ENCODE peak calls at places on chromosomes 16 and 17, in five cellular contexts. One of them, this sample, is unnamed. For H3K4me1, the result is how much of the 10 kb centered on the place peaks cover.

GRCh38 chr16:56424791-56425438 is 430 bp downstream of the AMFR start:
- DNase-seq in mesendoderm: peak
- DNase-seq in H1: peak
- DNase-seq in IMR-90: no peak
- DNase-seq in neuronal stem cell: peak
- DNase-seq in this sample: peak

GRCh38 chr17:33964344-33964979 is 290.6 kb upstream of the CCL2 start:
- DNase-seq in mesendoderm: peak
- DNase-seq in H1: no peak
- DNase-seq in IMR-90: no peak
- DNase-seq in neuronal stem cell: no peak
- DNase-seq in this sample: no peak

GRCh38 chr16:81473561-81473960 is 29.0 kb downstream of the CMIP start:
- DNase-seq in mesendoderm: no peak
- DNase-seq in H1: no peak
- DNase-seq in IMR-90: peak
- DNase-seq in neuronal stem cell: no peak
- DNase-seq in this sample: no peak

GRCh38 chr16:69310479-69311114 is 553 bp upstream of the VPS4A start:
- DNase-seq in mesendoderm: no peak
- DNase-seq in H1: no peak
- DNase-seq in IMR-90: no peak
- DNase-seq in neuronal stem cell: no peak
- DNase-seq in this sample: no peak

GRCh38 chr17:71184716-71185115 is 936.1 kb upstream of the SOX9 start:
- DNase-seq in mesendoderm: no peak
- DNase-seq in H1: no peak
- DNase-seq in IMR-90: no peak
- DNase-seq in neuronal stem cell: no peak
- DNase-seq in this sample: no peak

GRCh38 chr17:77109159-77110005 is 31.4 kb upstream of the SEC14L1 start:
- DNase-seq in mesendoderm: no peak
- DNase-seq in H1: no peak
- DNase-seq in IMR-90: no peak
- DNase-seq in neuronal stem cell: no peak
- DNase-seq in this sample: no peak

GRCh38 chr17:54451051-54451450 is 449.6 kb upstream of the TOM1L1 start:
- DNase-seq in mesendoderm: no peak
- DNase-seq in H1: no peak
- DNase-seq in IMR-90: no peak
- DNase-seq in neuronal stem cell: no peak
- DNase-seq in this sample: no peak

GRCh38 chr17:19747829-19748806 is at the start of gene ALDH3A1:
- DNase-seq in mesendoderm: no peak
- DNase-seq in H1: no peak
- DNase-seq in IMR-90: no peak
- DNase-seq in neuronal stem cell: no peak
- DNase-seq in this sample: no peak

GRCh38 chr17:21249911-21250703 is 3.1 kb downstream of the NATD1 start:
- DNase-seq in mesendoderm: no peak
- DNase-seq in H1: no peak
- DNase-seq in IMR-90: no peak
- DNase-seq in neuronal stem cell: no peak
- DNase-seq in this sample: no peak

GRCh38 chr17:83100853-83101391 is 21.5 kb downstream of the METRNL start:
- DNase-seq in mesendoderm: no peak
- DNase-seq in H1: no peak
- DNase-seq in IMR-90: no peak
- DNase-seq in neuronal stem cell: no peak
- DNase-seq in this sample: no peak

GRCh38 chr16:72923757-72924156 is 124.2 kb downstream of the ZFHX3 start:
- DNase-seq in mesendoderm: no peak
- DNase-seq in H1: no peak
- DNase-seq in IMR-90: no peak
- DNase-seq in neuronal stem cell: no peak
- DNase-seq in this sample: no peak

GRCh38 chr17:61672140-61672539 is 81.1 kb upstream of the NACA2 start:
- DNase-seq in mesendoderm: no peak
- DNase-seq in H1: no peak
- DNase-seq in IMR-90: no peak
- DNase-seq in neuronal stem cell: no peak
- DNase-seq in this sample: no peak

GRCh38 chr17:2050871-2051387 is 4.0 kb upstream of the HIC1 start:
- DNase-seq in mesendoderm: no peak
- DNase-seq in H1: peak
- DNase-seq in IMR-90: peak
- DNase-seq in neuronal stem cell: no peak
- DNase-seq in this sample: peak

GRCh38 chr17:73043686-73044581 is 48.6 kb downstream of the SLC39A11 start:
- DNase-seq in mesendoderm: no peak
- DNase-seq in H1: no peak
- DNase-seq in IMR-90: peak
- DNase-seq in neuronal stem cell: no peak
- DNase-seq in this sample: no peak

GRCh38 chr17:48025040-48025903 is 12.3 kb downstream of the COPZ2 start:
- DNase-seq in mesendoderm: peak
- DNase-seq in H1: peak
- DNase-seq in IMR-90: peak
- DNase-seq in neuronal stem cell: peak
- DNase-seq in this sample: peak

GRCh38 chr17:43530303-43531081 is 15.6 kb downstream of the ETV4 start:
- DNase-seq in mesendoderm: peak
- DNase-seq in H1: peak
- DNase-seq in IMR-90: peak
- DNase-seq in neuronal stem cell: peak
- DNase-seq in this sample: peak

GRCh38 chr16:56637814-56638750 is at the start of gene MT1A:
- DNase-seq in mesendoderm: peak
- DNase-seq in H1: peak
- DNase-seq in IMR-90: peak
- DNase-seq in neuronal stem cell: no peak
- DNase-seq in this sample: peak

GRCh38 chr17:48412841-48413240 is 17.2 kb downstream of the SKAP1 start:
- DNase-seq in mesendoderm: no peak
- DNase-seq in H1: no peak
- DNase-seq in IMR-90: no peak
- DNase-seq in neuronal stem cell: no peak
- DNase-seq in this sample: no peak

GRCh38 chr17:50564916-50565315 is 4.4 kb downstream of the CACNA1G start:
- DNase-seq in mesendoderm: peak
- DNase-seq in H1: no peak
- DNase-seq in IMR-90: peak
- DNase-seq in neuronal stem cell: no peak
- DNase-seq in this sample: peak

GRCh38 chr17:41494524-41494923 is 4.8 kb upstream of the KRT36 start:
- DNase-seq in mesendoderm: peak
- DNase-seq in H1: no peak
- DNase-seq in IMR-90: peak
- DNase-seq in neuronal stem cell: no peak
- DNase-seq in this sample: peak

GRCh38 chr17:38667787-38668122 is 7.0 kb downstream of the EPOP start:
- DNase-seq in mesendoderm: no peak
- DNase-seq in H1: no peak
- DNase-seq in IMR-90: no peak
- DNase-seq in neuronal stem cell: no peak
- DNase-seq in this sample: no peak

GRCh38 chr17:61205931-61206330 is 193.7 kb upstream of the TBX2 start:
- DNase-seq in mesendoderm: no peak
- DNase-seq in H1: no peak
- DNase-seq in IMR-90: peak
- DNase-seq in neuronal stem cell: no peak
- DNase-seq in this sample: peak

GRCh38 chr16:10971560-10971961 is 27.2 kb downstream of the CLEC16A start:
- DNase-seq in mesendoderm: peak
- DNase-seq in H1: no peak
- DNase-seq in IMR-90: peak
- DNase-seq in neuronal stem cell: peak
- DNase-seq in this sample: peak

GRCh38 chr17:81899514-81900166 is 2.4 kb upstream of the NPB start:
- DNase-seq in mesendoderm: no peak
- DNase-seq in H1: no peak
- DNase-seq in IMR-90: no peak
- DNase-seq in neuronal stem cell: no peak
- DNase-seq in this sample: no peak

DNA sequence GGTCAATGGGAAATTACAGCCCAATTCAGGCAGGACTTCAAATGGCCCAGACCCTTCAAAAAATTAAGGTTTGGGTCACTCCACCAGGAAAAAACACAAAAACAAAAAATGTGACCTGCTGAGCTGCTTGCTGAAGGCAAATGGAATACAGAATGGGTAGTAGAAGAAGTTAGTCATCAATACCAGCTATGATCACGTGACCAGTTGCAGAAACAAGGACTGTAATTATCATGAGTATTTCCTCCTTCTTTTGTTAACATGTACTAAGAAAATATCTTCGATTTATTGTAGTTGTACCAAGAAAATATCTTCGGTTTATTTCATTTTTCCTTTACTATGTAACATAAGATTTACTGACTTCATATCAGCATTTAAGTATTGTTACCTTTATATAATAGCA is 1183.6 kb downstream of the CDH8 start:
- DNase-seq in mesendoderm: no peak
- DNase-seq in H1: no peak
- DNase-seq in IMR-90: no peak
- DNase-seq in neuronal stem cell: no peak
- DNase-seq in this sample: no peak
- H2BK15ac ChIP-seq in mesendoderm: no peak
- H2BK15ac ChIP-seq in H1: no peak
- H2BK15ac ChIP-seq in IMR-90: no peak
- H2BK15ac ChIP-seq in neuronal stem cell: no peak
- H2BK15ac ChIP-seq in this sample: no peak

GRCh38 chr16:66844009-66844341 is 239 bp upstream of the CA7 start:
- DNase-seq in mesendoderm: no peak
- DNase-seq in H1: no peak
- DNase-seq in IMR-90: no peak
- DNase-seq in neuronal stem cell: no peak
- DNase-seq in this sample: no peak
- H3K4me3 ChIP-seq in mesendoderm: no peak
- H3K4me3 ChIP-seq in H1: peak
- H3K4me3 ChIP-seq in IMR-90: no peak
- H3K4me3 ChIP-seq in neuronal stem cell: peak
- H3K4me3 ChIP-seq in this sample: no peak

DNA sequence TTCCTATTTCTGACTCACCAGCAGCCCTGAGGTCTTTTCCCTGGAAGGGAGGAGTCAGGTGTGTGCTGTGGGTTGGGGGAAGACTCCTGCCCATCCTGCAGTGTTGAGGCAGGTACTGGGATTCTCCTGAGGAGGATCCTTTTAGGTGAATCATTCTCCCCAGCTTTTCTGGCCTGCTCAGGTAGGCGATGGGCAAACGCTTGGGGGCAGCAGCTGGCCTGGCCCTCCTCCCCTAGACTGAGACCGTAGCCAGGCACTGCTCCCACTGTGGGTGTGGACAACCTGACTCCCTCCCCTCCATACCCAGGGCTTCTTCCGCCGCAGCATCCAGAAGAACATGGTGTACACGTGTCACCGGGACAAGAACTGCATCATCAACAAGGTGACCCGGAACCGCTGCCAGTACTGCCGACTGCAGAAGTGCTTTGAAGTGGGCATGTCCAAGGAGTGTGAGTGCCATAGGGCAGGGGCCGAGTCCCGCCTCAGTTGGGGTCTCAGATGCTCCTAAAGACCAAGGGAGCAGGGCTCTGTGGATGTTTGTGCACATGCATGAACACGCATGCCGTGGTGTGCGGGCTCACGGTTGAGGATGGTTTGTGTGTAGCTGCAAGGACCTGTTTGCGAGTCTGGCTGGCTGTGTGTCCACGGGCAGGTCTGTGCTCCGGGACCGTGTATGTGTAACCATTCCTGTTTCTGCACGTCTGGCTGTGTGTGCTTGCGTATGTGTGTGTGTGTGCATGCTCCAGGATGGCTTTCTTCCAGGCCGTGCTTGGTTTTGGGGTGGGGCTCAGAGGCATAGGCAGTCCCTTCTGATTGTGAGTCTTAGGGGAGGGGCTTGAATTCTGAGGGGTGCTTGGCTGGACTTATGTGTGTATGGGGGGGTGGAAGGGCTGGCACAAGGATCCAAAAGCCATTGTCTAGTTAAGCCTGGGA is 14.8 kb downstream of the GJD3 start:
- DNase-seq in mesendoderm: no peak
- DNase-seq in H1: no peak
- DNase-seq in IMR-90: peak
- DNase-seq in neuronal stem cell: no peak
- DNase-seq in this sample: no peak
- H3K4me1 ChIP-seq in mesendoderm: under half
- H3K4me1 ChIP-seq in H1: under half
- H3K4me1 ChIP-seq in IMR-90: under half
- H3K4me1 ChIP-seq in neuronal stem cell: half or more
- H3K4me1 ChIP-seq in this sample: under half

GRCh38 chr17:8155341-8156173 is 3.4 kb upstream of the PER1 start:
- DNase-seq in mesendoderm: no peak
- DNase-seq in H1: no peak
- DNase-seq in IMR-90: no peak
- DNase-seq in neuronal stem cell: no peak
- DNase-seq in this sample: no peak
- H2BK15ac ChIP-seq in mesendoderm: no peak
- H2BK15ac ChIP-seq in H1: peak
- H2BK15ac ChIP-seq in IMR-90: peak
- H2BK15ac ChIP-seq in neuronal stem cell: no peak
- H2BK15ac ChIP-seq in this sample: peak